ENCODE peak calls at places on chromosomes 11 and 22, in ten cellular contexts. J, R, H, M, E, D, S, Y, I and W are unnamed samples.

GRCh38 chr11:64856382-64857227 is 12.2 kb upstream of the CDC42BPG start:
- DNase-seq in J (peak; percentile 53), R (peak; percentile 40), H (no peak), M (no peak), E (peak; percentile 64), D (no peak), S (no peak), Y (no peak), I (no peak), W (no peak)

GRCh38 chr11:95389427-95389826 is 158.4 kb upstream of the SESN3 start:
- DNase-seq in J (no peak), R (no peak), H (no peak), M (no peak), E (no peak), D (no peak), S (no peak), Y (no peak), I (no peak), W (no peak)

GRCh38 chr11:68315581-68315920 is 3.2 kb downstream of the LRP5 start:
- DNase-seq in J (no peak), R (no peak), H (no peak), M (no peak), E (no peak), D (no peak), S (no peak), Y (no peak), I (no peak), W (no peak)

GRCh38 chr22:47102081-47102480 is 339.6 kb downstream of the TBC1D22A start:
- DNase-seq in J (no peak), R (no peak), H (no peak), M (no peak), E (no peak), D (no peak), S (no peak), Y (no peak), I (no peak), W (no peak)

GRCh38 chr11:77474509-77475070 is 696 bp upstream of the PAK1 start:
- DNase-seq in J (no peak), R (no peak), H (no peak), M (no peak), E (no peak), D (no peak), S (no peak), Y (no peak), I (no peak), W (no peak)

GRCh38 chr11:119436093-119436492 is 13.1 kb upstream of the THY1 start:
- DNase-seq in J (no peak), R (no peak), H (no peak), M (no peak), E (no peak), D (no peak), S (no peak), Y (no peak), I (no peak), W (no peak)

GRCh38 chr11:33703771-33704170 is 3.1 kb upstream of the C11orf91 start:
- DNase-seq in J (no peak), R (no peak), H (no peak), M (no peak), E (peak; percentile 64), D (no peak), S (no peak), Y (peak; percentile 79), I (no peak), W (no peak)

GRCh38 chr22:46125311-46125710 is 25.0 kb upstream of the PPARA start:
- DNase-seq in J (no peak), R (no peak), H (no peak), M (no peak), E (no peak), D (no peak), S (no peak), Y (no peak), I (no peak), W (no peak)

GRCh38 chr22:49289822-49290221 is 537.9 kb downstream of the BRD1 start:
- DNase-seq in J (no peak), R (no peak), H (no peak), M (no peak), E (no peak), D (no peak), S (no peak), Y (no peak), I (no peak), W (no peak)

GRCh38 chr11:35118906-35119305 is 20.1 kb upstream of the CD44 start:
- DNase-seq in J (no peak), R (no peak), H (no peak), M (no peak), E (no peak), D (no peak), S (no peak), Y (no peak), I (no peak), W (no peak)

GRCh38 chr22:30572210-30572609 is 2.3 kb downstream of the GAL3ST1 start:
- DNase-seq in J (no peak), R (no peak), H (no peak), M (no peak), E (no peak), D (no peak), S (no peak), Y (no peak), I (no peak), W (no peak)

GRCh38 chr11:84564180-84564866 is 1062.8 kb downstream of the DLG2 start:
- DNase-seq in J (peak; percentile 20), R (no peak), H (no peak), M (no peak), E (peak; percentile 62), D (peak; percentile 4), S (no peak), Y (peak; percentile 29), I (no peak), W (peak; percentile 5)

GRCh38 chr11:47607380-47607779 is 13.2 kb upstream of the C1QTNF4 start:
- DNase-seq in J (peak; percentile 69), R (no peak), H (no peak), M (no peak), E (peak; percentile 94), D (peak; percentile 93), S (no peak), Y (peak; percentile 45), I (no peak), W (no peak)

GRCh38 chr11:1036303-1036923 is at the start of gene MUC6:
- DNase-seq in J (no peak), R (no peak), H (no peak), M (no peak), E (no peak), D (no peak), S (no peak), Y (no peak), I (no peak), W (no peak)

GRCh38 chr11:61769169-61769920 is 16.9 kb downstream of the MYRF start:
- DNase-seq in J (no peak), R (no peak), H (no peak), M (no peak), E (peak; percentile 67), D (no peak), S (no peak), Y (peak; percentile 42), I (no peak), W (no peak)

GRCh38 chr11:61999141-61999975 is 31.9 kb upstream of the FTH1 start:
- DNase-seq in J (no peak), R (no peak), H (no peak), M (no peak), E (no peak), D (peak; percentile 40), S (no peak), Y (no peak), I (no peak), W (no peak)

GRCh38 chr11:2750601-2751522 is 51.1 kb upstream of the KCNQ1OT1 start:
- DNase-seq in J (peak; percentile 26), R (no peak), H (peak; percentile 85), M (no peak), E (no peak), D (no peak), S (no peak), Y (no peak), I (no peak), W (peak; percentile 46)

GRCh38 chr11:133951484-133952198 is 5.1 kb downstream of the IGSF9B start:
- DNase-seq in J (no peak), R (no peak), H (no peak), M (no peak), E (peak; percentile 51), D (no peak), S (no peak), Y (no peak), I (no peak), W (peak; percentile 9)

GRCh38 chr22:41925783-41926460 is 684 bp downstream of the TNFRSF13C start:
- DNase-seq in J (no peak), R (no peak), H (peak; percentile 21), M (peak; percentile 52), E (peak; percentile 51), D (no peak), S (peak; percentile 69), Y (peak; percentile 56), I (peak; percentile 78), W (no peak)

GRCh38 chr22:23759566-23759965 is 3.2 kb upstream of the C22orf15 start:
- DNase-seq in J (no peak), R (no peak), H (no peak), M (no peak), E (no peak), D (no peak), S (no peak), Y (no peak), I (no peak), W (no peak)

GRCh38 chr22:41951898-41952474 is at the start of gene SMIM45:
- DNase-seq in J (no peak), R (peak; percentile 91), H (no peak), M (no peak), E (peak; percentile 22), D (no peak), S (no peak), Y (no peak), I (no peak), W (peak; percentile 76)

GRCh38 chr22:46964773-46965550 is 202.5 kb downstream of the TBC1D22A start:
- DNase-seq in J (no peak), R (no peak), H (no peak), M (no peak), E (no peak), D (no peak), S (no peak), Y (no peak), I (no peak), W (no peak)

GRCh38 chr11:112322173-112322813 is 61.6 kb upstream of the PLET1 start:
- DNase-seq in J (no peak), R (no peak), H (no peak), M (no peak), E (no peak), D (no peak), S (no peak), Y (no peak), I (no peak), W (no peak)

GRCh38 chr11:14882196-14882595 is 9.8 kb downstream of the CYP2R1 start:
- DNase-seq in J (no peak), R (no peak), H (no peak), M (no peak), E (no peak), D (no peak), S (no peak), Y (no peak), I (no peak), W (no peak)

GRCh38 chr22:35404176-35404575 is 4.2 kb downstream of the MCM5 start:
- DNase-seq in J (no peak), R (no peak), H (no peak), M (no peak), E (no peak), D (no peak), S (no peak), Y (no peak), I (no peak), W (no peak)

GRCh38 chr11:134370526-134371435 is 39.0 kb downstream of the GLB1L2 start:
- DNase-seq in J (no peak), R (no peak), H (no peak), M (no peak), E (no peak), D (no peak), S (no peak), Y (no peak), I (no peak), W (no peak)

GRCh38 chr11:61675826-61676225 is 4.4 kb upstream of the DAGLA start:
- DNase-seq in J (no peak), R (no peak), H (no peak), M (no peak), E (no peak), D (no peak), S (no peak), Y (no peak), I (no peak), W (no peak)

GRCh38 chr11:65446446-65447277 is 24.1 kb downstream of the NEAT1 start:
- DNase-seq in J (peak; percentile 41), R (no peak), H (no peak), M (no peak), E (peak; percentile 76), D (no peak), S (no peak), Y (no peak), I (no peak), W (no peak)